ENCODE peak calls at places on chromosomes 3 and 15, in seven cellular contexts. C is stimulated activated CD8-positive, alpha-beta memory T cell treated with anti-CD3 and anti-CD28 coated beads, Interleukin-15, amount 100 ng/mL, for 4 hours; B is naive thymus-derived CD8-positive, alpha-beta T cell; H is activated gamma-delta T cell treated with Interleukin-2 at 50 U/mL for 16 hours; A is T-cell; Q is kidney glomerular epithelial cell; S is SK-MEL-5. N is an unnamed sample.

GRCh38 chr3:8776406-8776805 is 7.0 kb upstream of the OXTR start:
- DNase-seq in B (no peak), S (no peak), C (no peak), H (no peak), Q (peak; percentile 84), A (no peak), N (no peak)

GRCh38 chr3:138263104-138263503 is 66.5 kb downstream of the NME9 start:
- DNase-seq in B (no peak), S (no peak), C (no peak), H (no peak), A (no peak), Q (no peak), N (no peak)

GRCh38 chr3:98657429-98657828 is 64.0 kb upstream of the CPOX start:
- DNase-seq in S (no peak), C (no peak), H (peak; percentile 28), B (peak; percentile 16), Q (no peak), A (peak; percentile 41), N (peak; percentile 26)

GRCh38 chr15:92576597-92577200 is 78.9 kb downstream of the FAM174B start:
- DNase-seq in C (no peak), Q (no peak), S (no peak), A (no peak), H (no peak), B (no peak), N (no peak)

GRCh38 chr15:74621936-74622335 is 6.3 kb downstream of the CLK3 start:
- DNase-seq in C (no peak), Q (no peak), S (no peak), B (no peak), A (no peak), H (no peak), N (no peak)

GRCh38 chr3:133490468-133491351 is 82.8 kb upstream of the CDV3 start:
- DNase-seq in S (no peak), C (peak; percentile 53), Q (no peak), H (peak; percentile 11), A (peak; percentile 59), B (peak; percentile 78), N (peak; percentile 48)

GRCh38 chr15:90633361-90633760 is 83.8 kb upstream of the BLM start:
- DNase-seq in C (no peak), A (no peak), H (no peak), B (no peak), S (no peak), Q (no peak), N (no peak)

GRCh38 chr15:99590913-99591646 is 25.3 kb downstream of the MEF2A start:
- DNase-seq in S (no peak), H (no peak), Q (no peak), C (no peak), A (no peak), B (no peak), N (no peak)

GRCh38 chr3:197907196-197907595 is 42.8 kb upstream of the RPL35A start:
- DNase-seq in H (no peak), S (no peak), A (no peak), B (no peak), C (no peak), Q (no peak), N (no peak)

GRCh38 chr3:16171009-16171408 is 3.5 kb upstream of the GALNT15 start:
- DNase-seq in H (no peak), B (no peak), S (no peak), A (no peak), C (no peak), Q (peak; percentile 42), N (no peak)

GRCh38 chr15:101521084-101521483 is 31.6 kb upstream of the PCSK6 start:
- DNase-seq in S (no peak), Q (no peak), H (no peak), A (no peak), B (no peak), C (no peak), N (no peak)

GRCh38 chr15:80160570-80161156 is 7.9 kb downstream of the FAH start:
- DNase-seq in B (no peak), Q (peak; percentile 75), S (peak; percentile 72), A (peak; percentile 12), C (no peak), H (no peak), N (peak; percentile 53)

GRCh38 chr3:164230385-164231094 is 847.8 kb downstream of the SI start:
- DNase-seq in C (no peak), Q (no peak), B (no peak), H (no peak), S (peak; percentile 46), A (no peak), N (no peak)

GRCh38 chr3:28726840-28727239 is 378.2 kb upstream of the AZI2 start:
- DNase-seq in A (no peak), Q (peak; percentile 12), B (no peak), C (no peak), S (peak; percentile 75), H (no peak), N (no peak)

GRCh38 chr3:188262913-188263683 is 109.1 kb downstream of the LPP start:
- DNase-seq in A (no peak), Q (peak; percentile 59), B (no peak), S (peak; percentile 38), H (no peak), C (no peak), N (no peak)

GRCh38 chr15:58608129-58608590 is 141.3 kb downstream of the ADAM10 start:
- DNase-seq in H (no peak), Q (no peak), B (no peak), S (no peak), A (no peak), C (no peak), N (no peak)

GRCh38 chr3:178583963-178584575 is 47.8 kb downstream of the KCNMB2 start:
- DNase-seq in H (no peak), A (no peak), C (no peak), S (no peak), Q (no peak), B (no peak), N (no peak)

N was measured in activated T-helper 1 cell treated with anti-CD3 and anti-CD28 coated beads, Interleukin-12 subunit alpha, Interleukin-12 subunit beta, Interleukin-2, Interleukin-4 antibody, amounts not matched to agents 30 ng/mL and 10 ng/mL and 1 ng/mL, durations not matched to agents 14 hours and 24 hours and 36 hours.